ENCODE peak calls at places on chromosomes 11 and 22, in five cellular contexts. G is HepG2, T is K562, B is H1, C is GM12891. M is an unnamed sample.

GRCh38 chr11:19642185-19642591 is 70.4 kb upstream of the NAV2 start:
- DNase-seq in G (no peak), T (no peak), B (no peak), C (no peak), M (no peak)

GRCh38 chr22:24807284-24807950 is 1.4 kb downstream of the SGSM1 start:
- DNase-seq in G (no peak), T (no peak), B (no peak), C (no peak), M (no peak)

GRCh38 chr11:33867996-33868645 is 23.8 kb downstream of the LMO2 start:
- DNase-seq in G (no peak), T (no peak), B (no peak), C (no peak), M (no peak)

GRCh38 chr22:25840162-25840561 is 98.2 kb downstream of the MYO18B start:
- DNase-seq in G (no peak), T (no peak), B (peak), C (no peak), M (no peak)

GRCh38 chr11:16169541-16169940 is 186.8 kb downstream of the SOX6 start:
- DNase-seq in G (no peak), T (no peak), B (no peak), C (no peak), M (no peak)

GRCh38 chr11:106482920-106483761 is 405.7 kb downstream of the AASDHPPT start:
- DNase-seq in G (peak), T (no peak), B (no peak), C (no peak), M (no peak)

GRCh38 chr11:2885017-2885675 is 429 bp downstream of the CDKN1C start:
- DNase-seq in G (no peak), T (peak), B (no peak), C (no peak), M (no peak)

GRCh38 chr22:19632671-19633148 is 81.6 kb upstream of the SEPTIN5 start:
- DNase-seq in G (no peak), T (no peak), B (no peak), C (no peak), M (no peak)

GRCh38 chr11:45182902-45183301 is 36.5 kb downstream of the PRDM11 start:
- DNase-seq in G (no peak), T (peak), B (peak), C (no peak), M (no peak)

GRCh38 chr11:114027396-114027795 is 32.1 kb upstream of the ZBTB16 start:
- DNase-seq in G (no peak), T (no peak), B (no peak), C (no peak), M (no peak)

GRCh38 chr22:20517841-20518592 is 10.6 kb downstream of the MED15 start:
- DNase-seq in G (no peak), T (no peak), B (no peak), C (no peak), M (no peak)

GRCh38 chr11:106497321-106497720 is 419.9 kb downstream of the AASDHPPT start:
- DNase-seq in G (no peak), T (no peak), B (no peak), C (no peak), M (no peak)

GRCh38 chr22:24578355-24579241 is 14.3 kb downstream of the LRRC75B start:
- DNase-seq in G (peak), T (no peak), B (no peak), C (no peak), M (no peak)

GRCh38 chr22:41963453-41964105 is 5.7 kb upstream of the SEPTIN3 start:
- DNase-seq in G (no peak), T (no peak), B (no peak), C (no peak), M (no peak)

GRCh38 chr11:118939948-118940598 is 14.3 kb upstream of the BCL9L start:
- DNase-seq in G (no peak), T (peak), B (no peak), C (peak), M (no peak)

GRCh38 chr22:17836977-17837742 is 62.9 kb upstream of the BID start:
- DNase-seq in G (no peak), T (no peak), B (no peak), C (no peak), M (no peak)

GRCh38 chr11:62787005-62787759 is at the start of gene TMEM179B:
- DNase-seq in G (peak), T (peak), B (peak), C (peak), M (peak)

GRCh38 chr22:33919591-33920501 is at the start of gene LARGE1:
- DNase-seq in G (peak), T (no peak), B (peak), C (peak), M (no peak)

GRCh38 chr22:20090730-20091240 is 10.7 kb downstream of the DGCR8 start:
- DNase-seq in G (no peak), T (no peak), B (no peak), C (no peak), M (no peak)

GRCh38 chr22:45006873-45007246 is 2.9 kb downstream of the PHF21B start:
- DNase-seq in G (no peak), T (no peak), B (peak), C (no peak), M (no peak)

GRCh38 chr11:120035756-120036155 is 102.2 kb downstream of the TRIM29 start:
- DNase-seq in G (no peak), T (no peak), B (peak), C (no peak), M (no peak)

GRCh38 chr11:120032766-120033390 is 105.0 kb downstream of the TRIM29 start:
- DNase-seq in G (no peak), T (no peak), B (peak), C (no peak), M (no peak)

GRCh38 chr11:120037111-120037510 is 100.8 kb downstream of the TRIM29 start:
- DNase-seq in G (no peak), T (no peak), B (no peak), C (no peak), M (no peak)

GRCh38 chr11:120034176-120034575 is 103.7 kb downstream of the TRIM29 start:
- DNase-seq in G (no peak), T (no peak), B (peak), C (no peak), M (no peak)

GRCh38 chr11:120034881-120035620 is 102.9 kb downstream of the TRIM29 start:
- DNase-seq in G (no peak), T (no peak), B (peak), C (no peak), M (no peak)
- TF ChIP-seq TAF1 in G (no peak), T (no peak), B (no peak), C (no peak), M (no peak)

DNA sequence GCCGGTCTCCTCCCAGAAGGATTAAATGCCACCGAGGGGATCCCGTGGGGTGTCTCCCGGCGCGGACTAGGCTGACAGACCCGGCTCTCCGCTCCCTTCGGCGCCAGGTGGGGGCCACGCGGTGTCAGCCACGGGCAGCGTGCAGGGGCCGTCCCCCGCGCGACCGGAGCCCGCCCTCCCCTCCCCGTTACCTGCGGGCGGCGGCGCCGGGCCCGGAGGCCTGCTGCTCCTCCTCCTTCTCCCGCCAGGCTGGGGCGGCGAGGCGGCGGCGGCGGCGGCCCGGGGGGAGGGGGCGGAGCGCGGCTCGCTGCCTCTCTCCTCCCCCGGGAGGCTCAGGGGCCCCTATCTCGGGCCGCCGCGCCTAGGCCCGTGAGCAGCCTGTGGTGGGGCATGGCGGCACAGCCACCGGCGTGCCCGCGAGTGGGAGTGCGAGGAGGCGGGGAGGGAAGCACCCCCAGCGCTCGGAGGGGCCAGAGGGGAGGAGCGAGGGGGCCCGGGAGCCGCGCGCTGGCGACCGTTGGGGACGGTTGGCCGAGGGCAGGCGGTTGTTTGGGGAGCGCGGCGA is 451 bp downstream of the ZBTB44 start:
- DNase-seq in G (peak), T (peak), B (peak), C (peak), M (peak)
- TF ChIP-seq POLR2A in G (no peak), T (peak), B (peak), C (no peak), M (no peak)

DNA sequence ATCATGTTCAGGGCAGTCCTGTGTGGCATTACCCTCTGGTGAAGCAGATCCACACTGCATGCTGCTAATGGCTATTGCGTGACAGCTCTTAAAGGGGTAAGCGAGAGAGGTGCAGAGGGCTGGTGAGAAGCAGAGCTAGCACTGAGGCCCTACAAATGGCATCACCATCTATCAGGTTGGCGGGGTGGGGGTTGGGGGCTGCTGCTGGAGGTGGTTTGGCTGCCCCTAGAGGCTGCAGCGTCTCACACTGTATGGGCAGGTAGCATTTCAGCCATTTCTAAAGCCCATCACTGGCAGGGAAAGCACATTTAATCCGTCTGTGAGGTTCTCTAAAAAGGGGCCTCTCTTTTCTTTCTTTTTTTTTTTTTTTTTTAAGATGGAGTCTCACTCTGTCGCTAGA is 16.8 kb upstream of the TMA7B start:
- DNase-seq in G (no peak), T (no peak), B (peak), C (no peak), M (no peak)
- TF ChIP-seq TAF1 in G (no peak), T (no peak), B (no peak), C (no peak), M (no peak)

DNA sequence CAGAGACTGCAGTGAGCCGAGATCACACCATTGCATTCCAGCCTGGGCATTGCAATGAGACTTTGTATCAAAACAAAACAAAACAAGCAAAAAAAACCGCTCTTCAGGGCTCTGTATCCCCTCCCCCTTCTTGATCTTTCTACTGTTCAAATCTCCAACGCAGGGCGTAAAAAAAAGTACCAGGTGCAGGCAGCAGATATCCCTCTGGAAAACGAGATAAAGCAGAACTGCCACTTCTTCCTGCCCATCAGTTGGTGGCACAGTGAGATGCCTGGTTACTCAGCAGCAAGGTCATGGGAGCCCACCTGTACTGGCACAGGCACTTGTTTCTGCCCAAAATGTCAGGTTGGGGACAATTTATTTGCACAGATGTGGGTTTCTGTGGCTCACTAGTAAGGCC is 11.2 kb downstream of the CCS start:
- DNase-seq in G (no peak), T (peak), B (no peak), C (no peak), M (no peak)
- TF ChIP-seq POLR2A in G (no peak), T (no peak), B (no peak), C (no peak), M (no peak)

GRCh38 chr11:120136356-120136755 is 1.6 kb downstream of the TRIM29 start:
- DNase-seq in G (no peak), T (no peak), B (no peak), C (peak), M (no peak)

GRCh38 chr11:120135838-120136237 is 2.1 kb downstream of the TRIM29 start:
- DNase-seq in G (no peak), T (no peak), B (no peak), C (peak), M (peak)

GRCh38 chr11:120137187-120137610 is 714 bp downstream of the TRIM29 start:
- DNase-seq in G (no peak), T (no peak), B (peak), C (peak), M (peak)

GRCh38 chr11:120139316-120140069 is 1.6 kb upstream of the TRIM29 start:
- DNase-seq in G (no peak), T (no peak), B (peak), C (peak), M (peak)

DNA sequence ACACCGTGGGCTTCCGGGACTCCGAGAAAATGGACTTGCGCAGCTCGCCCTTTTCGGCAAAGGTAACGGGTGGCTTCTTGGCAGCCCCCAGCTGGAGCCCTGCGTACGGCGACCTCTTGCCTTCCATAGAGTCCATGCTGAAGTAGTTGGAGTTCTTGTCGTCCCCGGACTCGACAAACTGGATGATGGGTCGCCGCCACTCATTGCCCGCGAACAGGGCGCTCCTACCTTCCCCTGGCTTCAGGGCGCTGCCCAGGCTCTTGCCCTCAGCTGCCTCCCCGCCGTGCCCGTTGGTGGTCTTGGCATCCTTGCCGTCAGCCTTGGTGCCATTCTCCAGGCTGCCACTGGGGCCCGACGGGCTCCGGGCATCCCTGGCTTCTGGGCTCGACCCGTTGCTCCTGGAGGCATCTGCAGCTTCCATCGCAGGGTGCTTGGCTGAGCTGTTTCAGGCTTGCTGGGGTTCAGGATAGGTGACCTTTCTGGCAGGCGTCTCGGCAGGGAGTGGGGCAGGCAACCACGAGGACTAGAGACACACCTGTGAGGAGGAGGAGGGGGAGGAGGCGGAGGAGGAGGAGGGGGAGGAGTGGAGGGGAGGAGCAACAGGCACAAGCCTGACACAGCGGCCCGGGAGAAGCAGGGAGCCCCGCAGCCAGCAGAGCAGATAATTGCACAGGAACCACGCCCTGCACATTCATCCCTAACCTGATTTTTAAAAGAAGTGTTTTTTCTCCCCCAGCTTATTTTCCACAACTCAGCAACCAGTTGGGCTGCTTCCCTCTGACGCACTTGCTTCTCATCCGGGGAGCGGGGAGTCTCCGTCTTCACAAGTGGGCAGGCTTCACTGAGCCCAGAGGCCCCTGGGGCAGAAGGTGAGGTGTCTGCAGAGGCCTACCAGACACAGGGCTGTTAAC is at the start of gene TRIM29:
- DNase-seq in G (no peak), T (peak), B (peak), C (peak), M (peak)
- TF ChIP-seq TAF1 in G (no peak), T (no peak), B (no peak), C (no peak), M (no peak)

GRCh38 chr11:65642014-65642671 is 4.2 kb downstream of the SIPA1 start:
- DNase-seq in G (no peak), T (peak), B (peak), C (no peak), M (no peak)

GRCh38 chr11:65640483-65641207 is 2.7 kb downstream of the SIPA1 start:
- DNase-seq in G (no peak), T (no peak), B (no peak), C (no peak), M (no peak)

GRCh38 chr11:65637794-65638317 is at the start of gene SIPA1:
- DNase-seq in G (peak), T (peak), B (peak), C (peak), M (peak)

GRCh38 chr11:65641233-65642013 is 3.5 kb downstream of the SIPA1 start:
- DNase-seq in G (no peak), T (no peak), B (no peak), C (no peak), M (no peak)

GRCh38 chr11:65639623-65640482 is 2.0 kb downstream of the SIPA1 start:
- DNase-seq in G (no peak), T (no peak), B (no peak), C (peak), M (peak)
- TF ChIP-seq POLR2A in G (no peak), T (no peak), B (no peak), C (peak), M (peak)

M was measured in GM12892.